ENCODE peak calls at places on chromosomes 3 and 15, in four cellular contexts. One of them, this sample, is unnamed.

GRCh38 chr3:169686874-169687273 is 23.4 kb upstream of the MECOM start:
- DNase-seq in fibroblast of villous mesenchyme: no peak
- DNase-seq in GM12865: no peak
- DNase-seq in cardiac fibroblast: no peak
- DNase-seq in this sample: no peak

GRCh38 chr3:124859025-124859424 is 28.1 kb downstream of the ITGB5 start:
- DNase-seq in fibroblast of villous mesenchyme: peak; percentile 81
- DNase-seq in GM12865: no peak
- DNase-seq in cardiac fibroblast: peak; percentile 91
- DNase-seq in this sample: peak; percentile 75

GRCh38 chr3:23649502-23649901 is 156.3 kb upstream of the UBE2E1 start:
- DNase-seq in fibroblast of villous mesenchyme: no peak
- DNase-seq in GM12865: no peak
- DNase-seq in cardiac fibroblast: no peak
- DNase-seq in this sample: no peak

GRCh38 chr3:160395297-160395696 is 3.7 kb downstream of the IFT80 start:
- DNase-seq in fibroblast of villous mesenchyme: peak; percentile 33
- DNase-seq in GM12865: no peak
- DNase-seq in cardiac fibroblast: peak; percentile 70
- DNase-seq in this sample: peak; percentile 88

GRCh38 chr15:40322531-40323238 is 807 bp upstream of the INAFM2 start:
- DNase-seq in fibroblast of villous mesenchyme: no peak
- DNase-seq in GM12865: no peak
- DNase-seq in cardiac fibroblast: no peak
- DNase-seq in this sample: no peak

GRCh38 chr3:179666436-179667035 is 13.7 kb downstream of the USP13 start:
- DNase-seq in fibroblast of villous mesenchyme: no peak
- DNase-seq in GM12865: no peak
- DNase-seq in cardiac fibroblast: no peak
- DNase-seq in this sample: peak; percentile 31

GRCh38 chr15:82944840-82945239 is 7.7 kb downstream of the HOMER2 start:
- DNase-seq in fibroblast of villous mesenchyme: no peak
- DNase-seq in GM12865: no peak
- DNase-seq in cardiac fibroblast: no peak
- DNase-seq in this sample: peak; percentile 80

GRCh38 chr15:85137507-85138175 is 156.0 kb downstream of the PDE8A start:
- DNase-seq in fibroblast of villous mesenchyme: peak; percentile 20
- DNase-seq in GM12865: no peak
- DNase-seq in cardiac fibroblast: no peak
- DNase-seq in this sample: no peak

GRCh38 chr3:98482717-98483482 is 14.6 kb upstream of the OR5K2 start:
- DNase-seq in fibroblast of villous mesenchyme: no peak
- DNase-seq in GM12865: peak; percentile 33
- DNase-seq in cardiac fibroblast: no peak
- DNase-seq in this sample: no peak

GRCh38 chr3:157119369-157119951 is 40.5 kb downstream of the CCNL1 start:
- DNase-seq in fibroblast of villous mesenchyme: no peak
- DNase-seq in GM12865: no peak
- DNase-seq in cardiac fibroblast: no peak
- DNase-seq in this sample: no peak

GRCh38 chr3:147881933-147882332 is 472.8 kb downstream of the ZIC1 start:
- DNase-seq in fibroblast of villous mesenchyme: no peak
- DNase-seq in GM12865: no peak
- DNase-seq in cardiac fibroblast: peak; percentile 6
- DNase-seq in this sample: no peak

GRCh38 chr3:13347390-13347966 is 72.6 kb downstream of the NUP210 start:
- DNase-seq in fibroblast of villous mesenchyme: peak; percentile 47
- DNase-seq in GM12865: no peak
- DNase-seq in cardiac fibroblast: no peak
- DNase-seq in this sample: peak; percentile 29

GRCh38 chr3:46083956-46084355 is 56.7 kb upstream of the XCR1 start:
- DNase-seq in fibroblast of villous mesenchyme: no peak
- DNase-seq in GM12865: no peak
- DNase-seq in cardiac fibroblast: no peak
- DNase-seq in this sample: no peak

GRCh38 chr15:39472661-39473657 is 107.9 kb upstream of the THBS1 start:
- DNase-seq in fibroblast of villous mesenchyme: peak; percentile 100
- DNase-seq in GM12865: no peak
- DNase-seq in cardiac fibroblast: peak; percentile 97
- DNase-seq in this sample: peak; percentile 99

GRCh38 chr3:190252080-190252479 is 70.2 kb downstream of the CLDN1 start:
- DNase-seq in fibroblast of villous mesenchyme: peak; percentile 93
- DNase-seq in GM12865: peak; percentile 34
- DNase-seq in cardiac fibroblast: peak; percentile 88
- DNase-seq in this sample: peak; percentile 80

GRCh38 chr15:60079210-60079609 is 75.1 kb downstream of the FOXB1 start:
- DNase-seq in fibroblast of villous mesenchyme: no peak
- DNase-seq in GM12865: peak; percentile 18
- DNase-seq in cardiac fibroblast: peak; percentile 31
- DNase-seq in this sample: no peak

GRCh38 chr3:9951126-9951525 is 1.1 kb downstream of the PRRT3 start:
- DNase-seq in fibroblast of villous mesenchyme: no peak
- DNase-seq in GM12865: peak; percentile 78
- DNase-seq in cardiac fibroblast: no peak
- DNase-seq in this sample: no peak
- H3K4me3 ChIP-seq in fibroblast of villous mesenchyme: no peak overlapping the region
- H3K4me3 ChIP-seq in GM12865: peak overlapping the region; percentile 83
- H3K4me3 ChIP-seq in cardiac fibroblast: no peak overlapping the region
- H3K4me3 ChIP-seq in this sample: no peak overlapping the region

GRCh38 chr15:25689592-25689991 is 173.5 kb downstream of the ATP10A start:
- DNase-seq in fibroblast of villous mesenchyme: no peak
- DNase-seq in GM12865: no peak
- DNase-seq in cardiac fibroblast: no peak
- DNase-seq in this sample: no peak

GRCh38 chr15:25690673-25691543 is 172.2 kb downstream of the ATP10A start:
- DNase-seq in fibroblast of villous mesenchyme: no peak
- DNase-seq in GM12865: no peak
- DNase-seq in cardiac fibroblast: peak; percentile 83
- DNase-seq in this sample: peak; percentile 88

GRCh38 chr15:25693321-25694237 is 169.5 kb downstream of the ATP10A start:
- DNase-seq in fibroblast of villous mesenchyme: no peak
- DNase-seq in GM12865: peak; percentile 2
- DNase-seq in cardiac fibroblast: peak; percentile 43
- DNase-seq in this sample: peak; percentile 34

GRCh38 chr15:25694238-25694584 is 168.9 kb downstream of the ATP10A start:
- DNase-seq in fibroblast of villous mesenchyme: no peak
- DNase-seq in GM12865: no peak
- DNase-seq in cardiac fibroblast: no peak
- DNase-seq in this sample: no peak

GRCh38 chr15:25691544-25692430 is 171.3 kb downstream of the ATP10A start:
- DNase-seq in fibroblast of villous mesenchyme: no peak
- DNase-seq in GM12865: no peak
- DNase-seq in cardiac fibroblast: peak; percentile 16
- DNase-seq in this sample: peak; percentile 32
- TF ChIP-seq CTCF in fibroblast of villous mesenchyme: no peak
- TF ChIP-seq CTCF in GM12865: no peak
- TF ChIP-seq CTCF in cardiac fibroblast: no peak
- TF ChIP-seq CTCF in this sample: peak; percentile 47

DNA sequence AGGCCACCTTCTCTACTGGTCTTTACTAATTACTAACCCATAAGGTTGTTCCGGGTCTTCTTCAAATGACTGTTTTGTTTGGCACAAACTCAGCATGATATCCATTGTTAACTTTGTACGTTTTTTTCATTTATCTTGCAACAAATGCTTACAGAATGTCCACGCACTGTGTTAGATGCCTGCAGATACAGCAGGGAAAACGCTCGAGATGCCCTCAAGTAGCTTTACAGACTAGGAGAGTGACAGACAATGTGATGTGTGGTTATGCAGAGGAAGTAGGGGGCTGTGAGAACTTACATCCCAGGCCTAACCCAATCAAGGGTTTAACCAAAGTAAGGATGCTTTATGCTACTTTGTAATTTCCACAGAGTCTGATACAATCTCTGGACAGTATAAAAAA is 949 bp upstream of the RFC4 start:
- DNase-seq in fibroblast of villous mesenchyme: no peak
- DNase-seq in GM12865: peak; percentile 28
- DNase-seq in cardiac fibroblast: no peak
- DNase-seq in this sample: no peak
- H3K4me3 ChIP-seq in fibroblast of villous mesenchyme: peak overlapping the region; percentile 82
- H3K4me3 ChIP-seq in GM12865: peak overlapping the region; percentile 69
- H3K4me3 ChIP-seq in cardiac fibroblast: no peak overlapping the region
- H3K4me3 ChIP-seq in this sample: peak overlapping the region; percentile 92

GRCh38 chr15:80638553-80639167 is 56.5 kb upstream of the ABHD17C start:
- DNase-seq in fibroblast of villous mesenchyme: peak; percentile 48
- DNase-seq in GM12865: no peak
- DNase-seq in cardiac fibroblast: no peak
- DNase-seq in this sample: no peak
- TF ChIP-seq CTCF in fibroblast of villous mesenchyme: no peak
- TF ChIP-seq CTCF in GM12865: no peak
- TF ChIP-seq CTCF in cardiac fibroblast: no peak
- TF ChIP-seq CTCF in this sample: no peak

DNA sequence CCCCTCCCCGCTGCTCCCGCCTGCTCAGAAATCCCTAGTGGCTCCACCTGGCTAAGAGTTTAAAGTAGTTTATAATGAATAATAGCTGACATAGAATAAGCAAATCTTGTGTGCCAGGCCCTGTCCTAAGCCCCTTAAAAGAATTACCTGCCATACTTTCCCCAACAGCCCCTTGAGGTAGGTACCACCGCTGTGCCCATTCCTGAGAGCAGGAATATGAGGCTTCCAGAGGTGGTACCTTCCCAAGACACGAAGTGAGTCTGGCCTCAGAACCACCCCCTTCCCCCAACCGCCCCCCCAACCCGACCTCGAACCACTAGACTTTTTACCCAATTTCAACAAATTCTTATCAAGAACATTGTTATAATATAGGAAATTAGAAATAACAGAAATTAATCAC is 1.2 kb downstream of the ABHD6 start:
- DNase-seq in fibroblast of villous mesenchyme: no peak
- DNase-seq in GM12865: no peak
- DNase-seq in cardiac fibroblast: no peak
- DNase-seq in this sample: no peak
- H3K4me3 ChIP-seq in fibroblast of villous mesenchyme: peak overlapping the region; percentile 89
- H3K4me3 ChIP-seq in GM12865: peak overlapping the region; percentile 98
- H3K4me3 ChIP-seq in cardiac fibroblast: peak overlapping the region; percentile 96
- H3K4me3 ChIP-seq in this sample: no peak overlapping the region